ENCODE peak calls at places on chromosomes 13 and 19, in five cellular contexts. D is osteocyte, K is NCI-H1417, I is AG04450, H is psoas muscle. G is an unnamed sample.

GRCh38 chr13:89514534-89515312 is 1832.8 kb upstream of the MIR17HG start:
- DNase-seq in K (peak), I (peak), H (no peak), D (no peak), G (no peak)

GRCh38 chr13:34933786-34934185 is 8.3 kb upstream of the NBEA start:
- DNase-seq in I (no peak), K (peak), D (no peak), H (no peak), G (no peak)

GRCh38 chr19:43713208-43713607 is 2.7 kb upstream of the IRGC start:
- DNase-seq in D (no peak), H (no peak), K (no peak), I (no peak), G (no peak)

GRCh38 chr19:48672994-48673393 is at the start of gene NTN5:
- DNase-seq in K (no peak), H (no peak), I (no peak), D (no peak), G (no peak)

GRCh38 chr19:58150328-58150921 is at the start of gene ZNF329:
- DNase-seq in H (peak), K (peak), I (peak), D (peak), G (peak)

GRCh38 chr19:28727133-28727834 is 485.7 kb downstream of the UQCRFS1 start:
- DNase-seq in H (no peak), K (no peak), I (no peak), D (no peak), G (no peak)

GRCh38 chr13:48401480-48401879 is 11.4 kb downstream of the LPAR6 start:
- DNase-seq in I (no peak), H (no peak), K (no peak), D (no peak), G (no peak)

GRCh38 chr13:48879854-48880253 is 95.9 kb upstream of the FNDC3A start:
- DNase-seq in H (no peak), D (no peak), K (no peak), I (no peak), G (no peak)

GRCh38 chr19:13557756-13558398 is 51.6 kb upstream of the CACNA1A start:
- DNase-seq in D (no peak), H (no peak), I (no peak), K (peak), G (no peak)

GRCh38 chr13:27419333-27419732 is 5.1 kb upstream of the GTF3A start:
- DNase-seq in H (no peak), I (no peak), D (no peak), K (no peak), G (no peak)

GRCh38 chr13:30898721-30899188 is 7.3 kb upstream of the MEDAG start:
- DNase-seq in K (no peak), D (no peak), I (peak), H (no peak), G (no peak)

GRCh38 chr19:16380943-16381755 is 56.5 kb downstream of the KLF2 start:
- DNase-seq in D (no peak), K (no peak), H (peak), I (no peak), G (no peak)

GRCh38 chr19:3656073-3656746 is 29.6 kb upstream of the CACTIN start:
- DNase-seq in I (no peak), K (no peak), H (no peak), D (no peak), G (no peak)

GRCh38 chr19:10602330-10603083 is 15.4 kb upstream of the AP1M2 start:
- DNase-seq in I (no peak), H (peak), K (peak), D (peak), G (peak)

GRCh38 chr13:114108894-114109293 is 23.5 kb downstream of the RASA3 start:
- DNase-seq in K (no peak), D (no peak), H (peak), I (no peak), G (peak)

GRCh38 chr19:50025794-50026549 is at the start of gene ZNF473:
- DNase-seq in K (peak), H (peak), D (peak), I (peak), G (peak)

GRCh38 chr13:113063091-113063491 is 42.5 kb upstream of the F7 start:
- DNase-seq in D (no peak), K (no peak), H (peak), I (no peak), G (no peak)

GRCh38 chr13:34452831-34453230 is 489.2 kb upstream of the NBEA start:
- DNase-seq in D (no peak), I (no peak), K (no peak), H (no peak), G (no peak)

GRCh38 chr19:30711296-30711695 is 339.1 kb downstream of the ZNF536 start:
- DNase-seq in D (no peak), H (no peak), I (no peak), K (peak), G (no peak)

GRCh38 chr19:40717880-40718773 is 1.2 kb downstream of the ITPKC start:
- DNase-seq in H (no peak), D (no peak), K (no peak), I (no peak), G (no peak)

GRCh38 chr13:40983725-40984669 is 35.1 kb downstream of the ELF1 start:
- DNase-seq in K (peak), H (no peak), D (no peak), I (no peak), G (no peak)

GRCh38 chr13:98144501-98145350 is 1.8 kb downstream of the FARP1 start:
- DNase-seq in I (peak), D (no peak), K (peak), H (no peak), G (no peak)

GRCh38 chr19:7226749-7227148 is 67.5 kb downstream of the INSR start:
- DNase-seq in K (no peak), H (no peak), I (no peak), D (no peak), G (no peak)

GRCh38 chr13:31765441-31765840 is 26.1 kb downstream of the RXFP2 start:
- DNase-seq in D (no peak), I (peak), K (no peak), H (no peak), G (no peak)

GRCh38 chr19:35425682-35426081 is 22.4 kb upstream of the FFAR2 start:
- DNase-seq in D (no peak), H (no peak), I (no peak), K (no peak), G (no peak)